ENCODE peak calls at places on chromosomes 16 and 17, in four cellular contexts. One of them, this sample, is unnamed. For H3K9me3, the result is how much of the 10 kb centered on the place peaks cover.

GRCh38 chr17:76204277-76204676 is 36.0 kb downstream of the RNF157 start:
- DNase-seq in lower lobe of right lung: no peak
- DNase-seq in neuronal stem cell: no peak
- DNase-seq in fibroblast of lung: peak
- DNase-seq in this sample: no peak

GRCh38 chr17:50583636-50584035 is 23.1 kb downstream of the CACNA1G start:
- DNase-seq in lower lobe of right lung: no peak
- DNase-seq in fibroblast of lung: no peak
- DNase-seq in neuronal stem cell: no peak
- DNase-seq in this sample: no peak

GRCh38 chr16:1331712-1332617 is 1.5 kb upstream of the BAIAP3 start:
- DNase-seq in fibroblast of lung: peak
- DNase-seq in lower lobe of right lung: peak
- DNase-seq in neuronal stem cell: no peak
- DNase-seq in this sample: peak

GRCh38 chr16:23865853-23866252 is 30.1 kb downstream of the PRKCB start:
- DNase-seq in fibroblast of lung: no peak
- DNase-seq in neuronal stem cell: no peak
- DNase-seq in lower lobe of right lung: no peak
- DNase-seq in this sample: no peak

GRCh38 chr17:75832652-75833400 is 11.4 kb downstream of the UNC13D start:
- DNase-seq in fibroblast of lung: no peak
- DNase-seq in neuronal stem cell: no peak
- DNase-seq in lower lobe of right lung: no peak
- DNase-seq in this sample: no peak

GRCh38 chr16:84887207-84887606 is 67.4 kb downstream of the CRISPLD2 start:
- DNase-seq in lower lobe of right lung: no peak
- DNase-seq in neuronal stem cell: no peak
- DNase-seq in fibroblast of lung: no peak
- DNase-seq in this sample: no peak

GRCh38 chr17:49388692-49389513 is 25.8 kb downstream of the PHB1 start:
- DNase-seq in fibroblast of lung: peak
- DNase-seq in neuronal stem cell: no peak
- DNase-seq in lower lobe of right lung: no peak
- DNase-seq in this sample: no peak

GRCh38 chr17:1645207-1646171 is at the start of gene SCARF1:
- DNase-seq in fibroblast of lung: no peak
- DNase-seq in neuronal stem cell: no peak
- DNase-seq in lower lobe of right lung: peak
- DNase-seq in this sample: no peak

GRCh38 chr17:27993723-27994310 is 48.7 kb upstream of the NLK start:
- DNase-seq in neuronal stem cell: no peak
- DNase-seq in fibroblast of lung: no peak
- DNase-seq in lower lobe of right lung: no peak
- DNase-seq in this sample: no peak

GRCh38 chr16:4747906-4748681 is 13.8 kb downstream of the DNAAF8 start:
- DNase-seq in neuronal stem cell: no peak
- DNase-seq in fibroblast of lung: no peak
- DNase-seq in lower lobe of right lung: no peak
- DNase-seq in this sample: no peak

GRCh38 chr17:75574404-75575093 is 13.1 kb upstream of the MYO15B start:
- DNase-seq in neuronal stem cell: no peak
- DNase-seq in lower lobe of right lung: no peak
- DNase-seq in fibroblast of lung: no peak
- DNase-seq in this sample: no peak

GRCh38 chr17:68698761-68699160 is 97.6 kb upstream of the FAM20A start:
- DNase-seq in lower lobe of right lung: no peak
- DNase-seq in neuronal stem cell: no peak
- DNase-seq in fibroblast of lung: no peak
- DNase-seq in this sample: peak

GRCh38 chr17:77291591-77292386 is 151.0 kb downstream of the SEC14L1 start:
- DNase-seq in neuronal stem cell: no peak
- DNase-seq in fibroblast of lung: peak
- DNase-seq in lower lobe of right lung: no peak
- DNase-seq in this sample: no peak

GRCh38 chr17:67272312-67273050 is 27.5 kb upstream of the HELZ start:
- DNase-seq in fibroblast of lung: peak
- DNase-seq in lower lobe of right lung: no peak
- DNase-seq in neuronal stem cell: no peak
- DNase-seq in this sample: no peak

GRCh38 chr17:10521949-10522348 is 3.6 kb upstream of the MYH1 start:
- DNase-seq in neuronal stem cell: no peak
- DNase-seq in lower lobe of right lung: no peak
- DNase-seq in fibroblast of lung: no peak
- DNase-seq in this sample: no peak

GRCh38 chr17:74012465-74012864 is 191.0 kb upstream of the RPL38 start:
- DNase-seq in neuronal stem cell: no peak
- DNase-seq in fibroblast of lung: no peak
- DNase-seq in lower lobe of right lung: no peak
- DNase-seq in this sample: no peak

GRCh38 chr17:36994438-36994837 is 45.7 kb downstream of the AATF start:
- DNase-seq in fibroblast of lung: peak
- DNase-seq in neuronal stem cell: no peak
- DNase-seq in lower lobe of right lung: no peak
- DNase-seq in this sample: no peak

GRCh38 chr17:77769215-77769614 is 189.3 kb upstream of the TNRC6C start:
- DNase-seq in lower lobe of right lung: peak
- DNase-seq in neuronal stem cell: no peak
- DNase-seq in fibroblast of lung: peak
- DNase-seq in this sample: no peak

GRCh38 chr17:76598004-76598439 is 12.4 kb upstream of the ST6GALNAC2 start:
- DNase-seq in neuronal stem cell: no peak
- DNase-seq in lower lobe of right lung: no peak
- DNase-seq in fibroblast of lung: no peak
- DNase-seq in this sample: no peak

GRCh38 chr17:57701121-57701520 is 44.0 kb downstream of the CCDC182 start:
- DNase-seq in neuronal stem cell: no peak
- DNase-seq in fibroblast of lung: no peak
- DNase-seq in lower lobe of right lung: no peak
- DNase-seq in this sample: no peak

GRCh38 chr16:23194497-23195221 is 12.1 kb downstream of the SCNN1G start:
- DNase-seq in lower lobe of right lung: no peak
- DNase-seq in fibroblast of lung: no peak
- DNase-seq in neuronal stem cell: no peak
- DNase-seq in this sample: peak

GRCh38 chr17:50064253-50064991 is 8.5 kb downstream of the ITGA3 start:
- DNase-seq in lower lobe of right lung: peak
- DNase-seq in fibroblast of lung: peak
- DNase-seq in neuronal stem cell: no peak
- DNase-seq in this sample: peak

GRCh38 chr16:57815987-57816745 is 13.9 kb upstream of the KIFC3 start:
- DNase-seq in lower lobe of right lung: peak
- DNase-seq in fibroblast of lung: peak
- DNase-seq in neuronal stem cell: no peak
- DNase-seq in this sample: peak

GRCh38 chr17:7716901-7717755 is at the start of gene DNAH2:
- DNase-seq in neuronal stem cell: peak
- DNase-seq in lower lobe of right lung: peak
- DNase-seq in fibroblast of lung: peak
- DNase-seq in this sample: peak

GRCh38 chr16:35574454-35575431 is 2115.3 kb downstream of the TP53TG3F start:
- DNase-seq in lower lobe of right lung: no peak
- DNase-seq in fibroblast of lung: no peak
- DNase-seq in neuronal stem cell: no peak
- DNase-seq in this sample: no peak
- H3K9me3 ChIP-seq in lower lobe of right lung: under half
- H3K9me3 ChIP-seq in fibroblast of lung: under half
- H3K9me3 ChIP-seq in neuronal stem cell: under half
- H3K9me3 ChIP-seq in this sample: under half

GRCh38 chr17:82949984-82950383 is 110.2 kb upstream of the ZNF750 start:
- DNase-seq in neuronal stem cell: no peak
- DNase-seq in lower lobe of right lung: peak
- DNase-seq in fibroblast of lung: no peak
- DNase-seq in this sample: peak

GRCh38 chr17:82948957-82949356 is 109.1 kb upstream of the ZNF750 start:
- DNase-seq in neuronal stem cell: no peak
- DNase-seq in lower lobe of right lung: peak
- DNase-seq in fibroblast of lung: no peak
- DNase-seq in this sample: no peak

GRCh38 chr17:82950525-82951102 is 110.8 kb upstream of the ZNF750 start:
- DNase-seq in neuronal stem cell: no peak
- DNase-seq in lower lobe of right lung: peak
- DNase-seq in fibroblast of lung: no peak
- DNase-seq in this sample: peak

GRCh38 chr17:82948081-82948511 is 108.3 kb upstream of the ZNF750 start:
- DNase-seq in lower lobe of right lung: peak
- DNase-seq in neuronal stem cell: no peak
- DNase-seq in fibroblast of lung: no peak
- DNase-seq in this sample: no peak

GRCh38 chr17:82949361-82949760 is 109.5 kb upstream of the ZNF750 start:
- DNase-seq in neuronal stem cell: no peak
- DNase-seq in lower lobe of right lung: peak
- DNase-seq in fibroblast of lung: no peak
- DNase-seq in this sample: peak
- H3K9me3 ChIP-seq in neuronal stem cell: half or more
- H3K9me3 ChIP-seq in lower lobe of right lung: under half
- H3K9me3 ChIP-seq in fibroblast of lung: under half
- H3K9me3 ChIP-seq in this sample: under half

DNA sequence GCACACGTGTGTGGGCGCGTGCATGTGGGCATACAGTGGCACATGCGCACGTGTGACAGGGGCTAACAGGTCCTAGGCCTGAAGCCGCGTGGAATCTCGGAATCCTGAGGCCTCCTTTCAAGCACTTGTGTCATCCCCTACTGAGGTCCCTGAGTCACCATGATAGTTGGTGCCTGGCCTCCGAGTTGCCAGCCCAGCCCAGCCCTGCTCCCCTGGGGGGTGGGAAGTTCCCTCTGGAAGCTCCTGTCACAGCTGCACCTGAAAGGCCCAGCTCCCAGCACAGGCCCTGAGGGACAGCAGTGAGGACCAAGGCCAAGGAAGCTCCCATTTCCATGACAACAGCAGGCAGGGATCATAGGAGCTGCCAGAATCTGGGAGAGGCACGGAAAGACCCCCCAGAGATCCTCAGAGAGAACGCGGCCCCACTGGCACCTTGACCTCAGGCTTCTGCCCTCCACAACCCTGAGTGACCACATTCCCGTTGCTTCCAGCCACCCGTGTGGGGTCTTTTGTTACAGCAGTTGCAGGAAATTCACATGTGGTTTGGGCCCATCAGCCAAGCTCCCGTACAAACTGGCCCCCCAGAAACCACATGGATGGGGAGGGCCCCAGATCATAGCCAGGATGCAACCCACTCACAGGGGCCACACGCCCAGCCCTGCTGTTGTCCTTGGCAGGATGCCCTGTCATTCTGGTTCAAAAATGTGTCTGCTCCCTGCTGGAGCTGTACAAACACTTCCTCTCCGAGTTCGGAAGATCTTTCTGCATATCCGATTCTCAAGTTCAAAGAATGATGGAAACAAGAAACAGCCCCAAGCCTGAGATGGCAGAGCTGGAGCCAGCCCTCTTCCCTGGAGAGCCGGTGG is 35.2 kb upstream of the ENPP7 start:
- DNase-seq in fibroblast of lung: peak
- DNase-seq in neuronal stem cell: no peak
- DNase-seq in lower lobe of right lung: no peak
- DNase-seq in this sample: no peak
- H3K9me3 ChIP-seq in fibroblast of lung: under half
- H3K9me3 ChIP-seq in neuronal stem cell: under half
- H3K9me3 ChIP-seq in lower lobe of right lung: under half
- H3K9me3 ChIP-seq in this sample: under half

DNA sequence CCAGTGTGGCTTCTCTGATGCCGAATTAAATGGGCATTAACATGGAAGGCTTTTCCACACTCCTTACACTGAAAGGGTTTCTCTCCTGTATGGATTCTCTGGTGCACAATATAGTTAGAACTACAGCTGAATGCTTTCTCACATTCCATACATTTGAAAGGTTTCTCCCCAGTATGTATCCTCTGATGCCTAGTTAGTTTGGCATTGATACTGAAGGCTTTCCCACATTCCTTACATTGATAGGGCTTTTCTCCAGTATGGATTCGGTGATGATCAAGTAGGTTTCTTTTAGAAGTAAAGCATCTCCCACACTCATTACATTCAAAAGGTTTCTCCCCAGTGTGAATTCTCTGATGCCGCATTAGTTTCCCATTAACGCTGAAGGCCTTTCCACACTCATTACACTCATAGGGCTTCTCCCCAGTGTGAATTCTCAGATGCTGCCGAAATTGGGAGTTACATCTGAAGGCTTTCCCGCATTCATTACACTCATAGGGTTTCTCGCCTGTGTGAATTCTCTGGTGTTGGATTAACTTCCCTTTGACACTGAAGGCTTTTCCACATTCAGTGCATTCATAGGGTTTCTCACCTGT is 6.5 kb upstream of the TLE7 start:
- DNase-seq in neuronal stem cell: no peak
- DNase-seq in fibroblast of lung: no peak
- DNase-seq in lower lobe of right lung: no peak
- DNase-seq in this sample: no peak
- H3K9me3 ChIP-seq in neuronal stem cell: half or more
- H3K9me3 ChIP-seq in fibroblast of lung: under half
- H3K9me3 ChIP-seq in lower lobe of right lung: half or more
- H3K9me3 ChIP-seq in this sample: under half

GRCh38 chr17:70955441-70955840 is 786.1 kb downstream of the KCNJ2 start:
- DNase-seq in lower lobe of right lung: no peak
- DNase-seq in fibroblast of lung: no peak
- DNase-seq in neuronal stem cell: no peak
- DNase-seq in this sample: no peak
- H3K9me3 ChIP-seq in lower lobe of right lung: under half
- H3K9me3 ChIP-seq in fibroblast of lung: under half
- H3K9me3 ChIP-seq in neuronal stem cell: under half
- H3K9me3 ChIP-seq in this sample: under half

GRCh38 chr16:10405386-10405939 is 19.6 kb downstream of the ATF7IP2 start:
- DNase-seq in lower lobe of right lung: no peak
- DNase-seq in neuronal stem cell: no peak
- DNase-seq in fibroblast of lung: peak
- DNase-seq in this sample: peak
- H3K9me3 ChIP-seq in lower lobe of right lung: under half
- H3K9me3 ChIP-seq in neuronal stem cell: half or more
- H3K9me3 ChIP-seq in fibroblast of lung: under half
- H3K9me3 ChIP-seq in this sample: under half

DNA sequence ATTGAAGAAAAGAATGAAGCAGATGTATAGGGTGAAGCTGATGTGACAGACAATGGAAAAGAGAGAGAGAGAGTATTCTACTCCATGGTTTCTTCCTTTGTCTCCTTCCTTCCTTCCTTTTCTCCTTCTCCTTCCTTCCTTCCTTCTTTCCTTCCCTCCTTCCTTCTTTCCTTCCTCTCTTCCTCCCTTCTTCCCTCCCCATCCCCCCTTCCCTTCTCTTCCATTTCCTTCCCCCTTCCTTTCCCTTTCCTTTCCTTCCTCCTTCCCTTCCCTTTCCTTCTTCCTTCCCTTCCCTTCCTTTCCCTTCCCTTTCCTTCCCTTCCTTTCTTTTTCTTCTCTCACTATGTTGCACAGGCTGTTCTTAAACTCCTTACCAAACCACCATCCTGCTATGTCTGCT is 55.7 kb upstream of the GPR139 start:
- DNase-seq in lower lobe of right lung: no peak
- DNase-seq in fibroblast of lung: no peak
- DNase-seq in neuronal stem cell: no peak
- DNase-seq in this sample: no peak
- H3K9me3 ChIP-seq in lower lobe of right lung: under half
- H3K9me3 ChIP-seq in fibroblast of lung: under half
- H3K9me3 ChIP-seq in neuronal stem cell: under half
- H3K9me3 ChIP-seq in this sample: under half

GRCh38 chr17:54261465-54261864 is 438.7 kb downstream of the KIF2B start:
- DNase-seq in lower lobe of right lung: no peak
- DNase-seq in neuronal stem cell: no peak
- DNase-seq in fibroblast of lung: no peak
- DNase-seq in this sample: no peak
- H3K9me3 ChIP-seq in lower lobe of right lung: under half
- H3K9me3 ChIP-seq in neuronal stem cell: under half
- H3K9me3 ChIP-seq in fibroblast of lung: under half
- H3K9me3 ChIP-seq in this sample: under half

This sample was measured in body of pancreas.